ENCODE peak calls at places on chromosomes 11 and 22, in nine cellular contexts. R, C, P, E, T, S, X, M and D are unnamed samples.

GRCh38 chr22:43002198-43002577 is 12.8 kb downstream of the PACSIN2 start:
- DNase-seq in R (no peak), C (no peak), P (no peak), E (no peak), T (no peak), S (no peak), X (no peak), M (no peak), D (no peak)

GRCh38 chr11:122391049-122391448 is 264.5 kb upstream of the UBASH3B start:
- DNase-seq in R (no peak), C (no peak), P (no peak), E (no peak), T (no peak), S (no peak), X (no peak), M (no peak), D (no peak)

GRCh38 chr11:95519912-95520311 is 269.7 kb downstream of the FAM76B start:
- DNase-seq in R (no peak), C (no peak), P (no peak), E (no peak), T (no peak), S (no peak), X (no peak), M (no peak), D (no peak)

GRCh38 chr11:71999360-71999759 is 651 bp downstream of the IL18BP start:
- DNase-seq in R (no peak), C (no peak), P (no peak), E (no peak), T (no peak), S (no peak), X (no peak), M (no peak), D (no peak)

GRCh38 chr11:117299351-117300300 is 8.5 kb downstream of the BACE1-AS start:
- DNase-seq in R (no peak), C (no peak), P (no peak), E (no peak), T (no peak), S (no peak), X (no peak), M (no peak), D (no peak)

GRCh38 chr11:27083782-27084181 is 43.2 kb downstream of the BBOX1 start:
- DNase-seq in R (no peak), C (no peak), P (no peak), E (no peak), T (no peak), S (no peak), X (no peak), M (no peak), D (no peak)

GRCh38 chr11:34302046-34302921 is 55.5 kb downstream of the ABTB2 start:
- DNase-seq in R (no peak), C (no peak), P (peak), E (no peak), T (no peak), S (no peak), X (no peak), M (no peak), D (no peak)

GRCh38 chr11:78313181-78313788 is 104.3 kb downstream of the GAB2 start:
- DNase-seq in R (no peak), C (no peak), P (peak), E (no peak), T (no peak), S (peak), X (peak), M (no peak), D (no peak)

GRCh38 chr22:26485013-26485412 is 1.3 kb downstream of the SRRD start:
- DNase-seq in R (no peak), C (no peak), P (no peak), E (no peak), T (no peak), S (no peak), X (no peak), M (no peak), D (no peak)

GRCh38 chr11:68658661-68659060 is 25.7 kb upstream of the GAL start:
- DNase-seq in R (no peak), C (no peak), P (no peak), E (no peak), T (no peak), S (no peak), X (no peak), M (no peak), D (no peak)

GRCh38 chr22:36463783-36464184 is 17.7 kb downstream of the TXN2 start:
- DNase-seq in R (no peak), C (no peak), P (no peak), E (no peak), T (no peak), S (no peak), X (no peak), M (no peak), D (no peak)

GRCh38 chr11:1570001-1570453 is 2.0 kb downstream of the DUSP8 start:
- DNase-seq in R (no peak), C (no peak), P (no peak), E (peak), T (no peak), S (no peak), X (no peak), M (peak), D (no peak)

GRCh38 chr11:2741377-2742131 is 41.8 kb upstream of the KCNQ1OT1 start:
- DNase-seq in R (no peak), C (no peak), P (peak), E (no peak), T (no peak), S (no peak), X (no peak), M (no peak), D (no peak)

GRCh38 chr11:121123670-121124069 is 22.6 kb downstream of the TECTA start:
- DNase-seq in R (no peak), C (no peak), P (no peak), E (no peak), T (no peak), S (no peak), X (no peak), M (no peak), D (no peak)

GRCh38 chr22:39315389-39315788 is 4.0 kb downstream of the RPL3 start:
- DNase-seq in R (no peak), C (no peak), P (no peak), E (no peak), T (no peak), S (no peak), X (no peak), M (no peak), D (no peak)